ENCODE peak calls at places on chromosome 21, in four cellular contexts. X, O, Z and A are unnamed samples.

GRCh38 chr21:17514124-17514481 is 1.3 kb downstream of the CXADR start:
- DNase-seq in O (no peak), X (no peak), Z (no peak), A (peak; percentile 36)

GRCh38 chr21:38993561-38993960 is 187.8 kb downstream of the ETS2 start:
- DNase-seq in O (peak; percentile 77), X (no peak), Z (peak; percentile 94), A (peak; percentile 92)

GRCh38 chr21:35617491-35617890 is 442.8 kb downstream of the SETD4 start:
- DNase-seq in X (no peak), Z (no peak), O (no peak), A (no peak)

GRCh38 chr21:36163780-36164426 is 7.3 kb downstream of the DOP1B start:
- DNase-seq in O (no peak), X (peak; percentile 80), Z (no peak), A (no peak)

GRCh38 chr21:29669416-29669815 is 270.4 kb downstream of the GRIK1 start:
- DNase-seq in X (no peak), Z (no peak), O (peak; percentile 3), A (no peak)

GRCh38 chr21:42103843-42104242 is 32.7 kb downstream of the UMODL1 start:
- DNase-seq in X (no peak), O (no peak), Z (no peak), A (no peak)

GRCh38 chr21:27277122-27277521 is 310.2 kb upstream of the ADAMTS5 start:
- DNase-seq in X (no peak), O (no peak), Z (no peak), A (no peak)

GRCh38 chr21:43855955-43856354 is 9.1 kb upstream of the AGPAT3 start:
- DNase-seq in X (no peak), Z (no peak), O (no peak), A (no peak)

GRCh38 chr21:46118305-46118870 is 20.5 kb downstream of the COL6A2 start:
- DNase-seq in Z (peak; percentile 11), X (no peak), O (no peak), A (no peak)

GRCh38 chr21:36097427-36098230 is 27.8 kb downstream of the CBR1 start:
- DNase-seq in O (no peak), X (peak; percentile 65), Z (no peak), A (no peak)

GRCh38 chr21:38228115-38228514 is 28.7 kb upstream of the KCNJ15 start:
- DNase-seq in X (no peak), O (no peak), Z (no peak), A (peak; percentile 74)

GRCh38 chr21:42242611-42243010 is 23.7 kb downstream of the ABCG1 start:
- DNase-seq in Z (no peak), X (no peak), O (no peak), A (no peak)

GRCh38 chr21:14259669-14260458 is 43.9 kb downstream of the RBM11 start:
- DNase-seq in X (peak; percentile 51), O (peak; percentile 33), Z (peak; percentile 56), A (peak; percentile 43)

GRCh38 chr21:29350246-29350779 is 51.6 kb downstream of the BACH1 start:
- DNase-seq in X (no peak), Z (no peak), O (no peak), A (no peak)

GRCh38 chr21:45104560-45104959 is 30.2 kb downstream of the ADARB1 start:
- DNase-seq in O (no peak), Z (no peak), X (no peak), A (peak; percentile 53)

GRCh38 chr21:45458281-45459170 is 53.6 kb downstream of the COL18A1 start:
- DNase-seq in X (no peak), O (no peak), Z (no peak), A (no peak)

GRCh38 chr21:14545906-14546480 is at the start of gene SAMSN1:
- DNase-seq in X (peak; percentile 88), Z (no peak), O (no peak), A (no peak)

GRCh38 chr21:41444703-41445464 is 18.8 kb downstream of the MX1 start:
- DNase-seq in Z (no peak), X (no peak), O (no peak), A (no peak)

GRCh38 chr21:25625036-25625435 is 14.0 kb upstream of the JAM2 start:
- DNase-seq in X (no peak), O (no peak), Z (no peak), A (no peak)

GRCh38 chr21:25624511-25624910 is 14.5 kb upstream of the JAM2 start:
- DNase-seq in O (no peak), X (no peak), Z (no peak), A (no peak)

GRCh38 chr21:25626752-25627151 is 12.3 kb upstream of the JAM2 start:
- DNase-seq in Z (no peak), O (no peak), X (no peak), A (no peak)
- TF ChIP-seq CTCF in Z (no peak), O (no peak), X (no peak), A (no peak)

DNA sequence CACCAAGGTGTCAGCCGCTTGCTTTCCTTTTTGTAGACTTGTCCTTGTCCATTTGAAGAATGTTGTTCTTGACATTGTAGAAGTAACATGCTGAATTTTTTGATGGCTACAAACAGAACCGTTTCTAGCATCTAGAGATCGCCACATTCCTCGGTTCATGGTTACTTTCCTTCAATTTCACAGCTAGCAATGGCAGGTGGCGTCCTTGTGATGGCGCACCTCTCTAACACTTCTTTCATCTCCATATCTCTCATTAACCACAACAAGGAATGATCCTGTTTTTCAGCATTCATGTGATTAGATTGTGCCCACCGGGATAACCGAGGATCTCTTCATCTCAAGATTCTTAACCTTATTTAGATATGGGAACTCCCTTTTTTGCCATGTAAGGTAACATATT is 2129.8 kb downstream of the NCAM2 start:
- DNase-seq in X (no peak), O (no peak), Z (no peak), A (no peak)
- TF ChIP-seq CTCF in X (no peak), O (no peak), Z (no peak), A (no peak)

GRCh38 chr21:34037446-34037845 is 35.9 kb upstream of the MRPS6 start:
- DNase-seq in Z (peak; percentile 74), X (no peak), O (peak; percentile 32), A (peak; percentile 56)

GRCh38 chr21:34043333-34043732 is 30.0 kb upstream of the MRPS6 start:
- DNase-seq in X (no peak), O (no peak), Z (no peak), A (peak; percentile 30)

GRCh38 chr21:34037009-34037408 is 36.4 kb upstream of the MRPS6 start:
- DNase-seq in O (no peak), Z (no peak), X (no peak), A (no peak)

GRCh38 chr21:34042735-34043134 is 30.6 kb upstream of the MRPS6 start:
- DNase-seq in X (no peak), Z (no peak), O (no peak), A (no peak)

GRCh38 chr21:34039678-34040382 is 33.5 kb upstream of the MRPS6 start:
- DNase-seq in Z (no peak), X (no peak), O (no peak), A (no peak)
- TF ChIP-seq CTCF in Z (no peak), X (no peak), O (no peak), A (no peak)

GRCh38 chr21:33327792-33328433 is 3.1 kb downstream of the IFNAR1 start:
- DNase-seq in X (no peak), O (no peak), Z (no peak), A (no peak)

GRCh38 chr21:33325222-33326067 is 675 bp downstream of the IFNAR1 start:
- DNase-seq in Z (peak; percentile 81), O (peak; percentile 33), X (peak; percentile 76), A (peak; percentile 75)

GRCh38 chr21:33327326-33327725 is 2.6 kb downstream of the IFNAR1 start:
- DNase-seq in Z (no peak), O (no peak), X (no peak), A (no peak)

DNA sequence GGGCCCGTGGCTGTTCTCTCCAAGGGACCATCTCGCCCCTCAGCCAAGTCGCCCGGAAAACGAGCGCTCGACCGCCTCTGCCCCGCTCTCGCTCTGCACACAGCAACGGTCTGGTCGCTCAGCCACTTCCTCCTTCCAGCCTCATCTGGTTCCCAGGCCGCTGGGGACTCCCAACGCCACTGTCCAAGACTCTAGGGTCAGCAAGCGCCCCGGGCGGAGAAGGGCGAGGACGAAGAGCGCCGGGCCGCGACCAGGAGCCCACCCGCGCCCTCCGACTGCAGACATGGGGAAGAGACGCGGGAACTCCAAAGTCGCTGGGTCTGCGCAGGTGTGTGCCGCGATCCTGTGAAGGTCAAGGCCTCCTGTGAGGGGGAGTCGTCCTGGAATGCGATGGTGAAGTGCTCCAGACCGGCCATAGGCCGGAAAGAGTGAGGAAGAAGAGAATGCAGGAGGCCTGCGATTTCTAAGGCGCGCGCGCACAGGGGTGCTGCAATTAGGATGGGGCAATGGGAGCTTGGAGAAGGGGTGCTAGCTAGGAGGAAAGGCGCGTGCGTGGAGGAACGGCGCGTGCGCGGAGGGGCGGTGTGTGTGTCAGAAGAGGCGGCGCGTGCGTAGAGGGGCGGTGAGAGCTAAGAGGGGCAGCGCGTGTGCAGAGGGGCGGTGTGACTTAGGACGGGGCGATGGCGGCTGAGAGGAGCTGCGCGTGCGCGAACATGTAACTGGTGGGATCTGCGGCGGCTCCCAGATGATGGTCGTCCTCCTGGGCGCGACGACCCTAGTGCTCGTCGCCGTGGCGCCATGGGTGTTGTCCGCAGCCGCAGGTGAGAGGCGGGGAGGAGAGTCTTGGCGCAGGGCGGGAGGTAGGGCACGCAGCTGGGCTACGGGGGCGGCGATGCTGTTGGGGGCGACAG is at the start of gene IFNAR1:
- DNase-seq in X (peak; percentile 99), O (peak; percentile 86), Z (peak; percentile 97), A (peak; percentile 96)
- TF ChIP-seq CTCF in X (no peak), O (no peak), Z (no peak), A (no peak)